ENCODE peak calls at places on chromosome 3, in ten cellular contexts. T is fibroblast of lung, D is cardiac muscle cell, N is adrenal gland, G is psoas muscle, S is Panc1, B is mucosa of descending colon, J is Caco-2, Q is uterus, M is heart left ventricle. E is an unnamed sample.

GRCh38 chr3:187079090-187080022 is 59.9 kb downstream of the RPL39L start:
- DNase-seq in B (no peak), T (no peak), D (no peak), M (no peak), N (no peak), S (no peak), G (no peak), J (no peak), Q (no peak), E (no peak)

GRCh38 chr3:144085964-144086363 is 114.3 kb downstream of the DIPK2A start:
- DNase-seq in N (no peak), Q (no peak), S (no peak), M (no peak), D (no peak), B (no peak), T (peak; percentile 4), J (no peak), G (no peak), E (no peak)

GRCh38 chr3:8458711-8459110 is 42.9 kb upstream of the LMCD1 start:
- DNase-seq in G (peak; percentile 44), N (no peak), D (no peak), J (no peak), T (peak; percentile 98), M (no peak), B (no peak), S (no peak), Q (no peak), E (no peak)

GRCh38 chr3:8627949-8628348 is 16.6 kb downstream of the SSUH2 start:
- DNase-seq in T (no peak), N (no peak), J (no peak), B (no peak), M (no peak), Q (no peak), G (no peak), S (no peak), D (no peak), E (no peak)

GRCh38 chr3:14793126-14793857 is 25.5 kb upstream of the FGD5 start:
- DNase-seq in N (peak; percentile 37), Q (no peak), T (no peak), D (no peak), J (no peak), S (no peak), G (peak; percentile 29), B (peak; percentile 14), M (peak; percentile 63), E (no peak)

GRCh38 chr3:14378415-14378814 is 24.0 kb upstream of the SLC6A6 start:
- DNase-seq in B (no peak), N (peak; percentile 42), T (no peak), M (no peak), Q (no peak), J (no peak), S (no peak), G (no peak), D (no peak), E (no peak)

GRCh38 chr3:35296533-35296932 is 342.8 kb upstream of the ARPP21 start:
- DNase-seq in D (no peak), B (no peak), M (no peak), J (no peak), G (no peak), T (peak; percentile 2), S (no peak), N (no peak), Q (no peak), E (no peak)

GRCh38 chr3:98770261-98771039 is 7.3 kb downstream of the ST3GAL6 start:
- DNase-seq in S (no peak), B (no peak), Q (no peak), T (no peak), N (peak; percentile 60), G (peak; percentile 26), J (no peak), M (peak; percentile 53), D (no peak), E (peak; percentile 32)

GRCh38 chr3:172516318-172517214 is 6.7 kb downstream of the TNFSF10 start:
- DNase-seq in T (peak; percentile 95), D (no peak), M (peak; percentile 58), Q (peak; percentile 42), N (peak; percentile 71), J (no peak), S (peak; percentile 42), G (peak; percentile 36), B (peak; percentile 64), E (peak; percentile 69)

GRCh38 chr3:101195951-101196713 is 124.2 kb downstream of the IMPG2 start:
- DNase-seq in M (no peak), J (no peak), G (no peak), Q (no peak), D (peak; percentile 57), B (no peak), T (peak; percentile 49), N (no peak), S (peak; percentile 12), E (no peak)

GRCh38 chr3:188208751-188209433 is 54.9 kb downstream of the LPP start:
- DNase-seq in Q (no peak), S (no peak), M (no peak), J (no peak), N (no peak), T (peak; percentile 87), B (no peak), G (no peak), D (no peak), E (no peak)

DNA sequence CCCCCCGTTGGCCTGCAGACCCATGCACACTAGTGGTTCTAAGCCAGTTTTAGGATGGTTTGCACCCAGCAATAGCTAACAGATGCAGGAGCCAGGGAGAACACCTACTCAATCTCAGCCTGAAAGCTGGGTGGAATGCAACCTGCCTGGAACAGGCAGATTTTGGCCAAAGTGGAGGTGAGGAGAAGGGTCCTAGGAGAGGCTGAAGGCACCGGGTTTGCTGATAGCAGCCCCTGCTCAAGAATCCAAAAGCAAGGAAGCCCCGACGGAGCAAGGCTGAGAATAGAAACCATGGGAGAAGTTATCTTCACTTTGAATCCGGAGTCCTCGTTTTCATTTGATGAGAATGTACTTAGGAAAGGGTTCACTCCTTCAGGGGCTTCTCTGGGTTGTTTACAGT is 9.9 kb downstream of the RRP9 start:
- DNase-seq in J (no peak), M (no peak), Q (no peak), T (no peak), S (no peak), D (no peak), G (no peak), B (no peak), N (no peak), E (no peak)
- H3K36me3 ChIP-seq in J (no peaks in the 10 kb centered on the region), M (no peaks in the 10 kb centered on the region), Q (no peaks in the 10 kb centered on the region), T (peaks cover 16% of the 10 kb centered on the region), S (no peaks in the 10 kb centered on the region), D (peaks cover 20% of the 10 kb centered on the region), G (peaks cover 2% of the 10 kb centered on the region), B (no peaks in the 10 kb centered on the region), N (peaks cover 41% of the 10 kb centered on the region), E (no peaks in the 10 kb centered on the region)

DNA sequence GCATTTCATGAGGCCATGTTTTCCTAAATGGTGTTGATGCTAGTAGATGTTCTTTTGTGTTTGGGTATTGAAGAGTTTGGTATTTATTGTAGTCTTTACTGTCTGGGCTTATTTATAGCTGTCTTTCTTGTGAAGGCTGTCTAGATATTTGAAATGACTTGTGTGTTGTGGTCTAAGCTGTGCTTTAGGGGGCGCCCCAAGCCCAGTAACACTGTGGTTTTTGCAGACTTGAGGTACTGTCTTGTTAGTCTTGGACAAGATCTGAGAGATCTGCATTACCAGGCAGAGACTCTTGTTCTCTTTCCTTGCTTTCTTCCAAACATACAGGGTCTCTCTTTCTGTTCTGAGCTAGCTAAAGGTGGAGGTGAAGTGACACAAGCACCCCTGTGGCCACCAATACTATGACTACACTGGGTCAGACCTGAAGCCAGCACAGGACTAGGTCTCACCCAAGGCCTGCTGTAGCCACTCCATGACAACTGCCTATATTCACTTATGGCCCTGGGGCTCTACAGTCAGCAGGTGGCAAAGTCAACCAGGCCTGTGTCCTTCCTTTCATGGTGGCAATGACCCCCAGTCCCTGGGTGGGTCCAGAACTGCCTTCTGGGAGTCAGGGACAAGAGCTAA is 152.1 kb upstream of the TBC1D5 start:
- DNase-seq in T (peak; percentile 64), M (no peak), D (peak; percentile 64), B (peak; percentile 77), J (peak; percentile 54), Q (no peak), N (no peak), G (no peak), S (peak; percentile 2), E (no peak)
- TF ChIP-seq CTCF in T (peak; percentile 44), M (peak; percentile 30), D (peak; percentile 65), B (no peak), J (peak; percentile 59), Q (no peak), N (no peak), G (no peak), S (peak; percentile 32), E (no peak)

GRCh38 chr3:49180116-49180515 is 8.7 kb downstream of the KLHDC8B start:
- DNase-seq in B (no peak), G (no peak), D (no peak), S (no peak), M (no peak), T (no peak), N (no peak), Q (no peak), J (no peak), E (no peak)
- H3K4me1 ChIP-seq in B (no peaks in the 10 kb centered on the region), G (no peaks in the 10 kb centered on the region), D (peaks cover 17% of the 10 kb centered on the region), S (no peaks in the 10 kb centered on the region), M (peaks cover 16% of the 10 kb centered on the region), T (no peaks in the 10 kb centered on the region), N (peaks cover 24% of the 10 kb centered on the region), Q (no peaks in the 10 kb centered on the region), J (no peaks in the 10 kb centered on the region), E (no peaks in the 10 kb centered on the region)

GRCh38 chr3:48597408-48597800 is 2.3 kb upstream of the COL7A1 start:
- DNase-seq in Q (no peak), G (no peak), D (no peak), T (no peak), S (no peak), J (no peak), M (no peak), B (no peak), N (no peak), E (peak; percentile 29)

GRCh38 chr3:48599509-48600285 is 4.6 kb upstream of the COL7A1 start:
- DNase-seq in D (no peak), J (no peak), M (no peak), Q (no peak), T (no peak), N (no peak), B (no peak), S (no peak), G (no peak), E (no peak)

GRCh38 chr3:48598323-48599076 is 3.4 kb upstream of the COL7A1 start:
- DNase-seq in G (peak; percentile 70), N (peak; percentile 37), S (no peak), D (peak; percentile 33), M (peak; percentile 81), B (no peak), Q (peak; percentile 87), J (peak; percentile 65), T (peak; percentile 85), E (no peak)

GRCh38 chr3:48600711-48601621 is 5.8 kb upstream of the COL7A1 start:
- DNase-seq in B (no peak), S (no peak), N (no peak), G (no peak), Q (no peak), T (no peak), M (no peak), D (no peak), J (no peak), E (no peak)

DNA sequence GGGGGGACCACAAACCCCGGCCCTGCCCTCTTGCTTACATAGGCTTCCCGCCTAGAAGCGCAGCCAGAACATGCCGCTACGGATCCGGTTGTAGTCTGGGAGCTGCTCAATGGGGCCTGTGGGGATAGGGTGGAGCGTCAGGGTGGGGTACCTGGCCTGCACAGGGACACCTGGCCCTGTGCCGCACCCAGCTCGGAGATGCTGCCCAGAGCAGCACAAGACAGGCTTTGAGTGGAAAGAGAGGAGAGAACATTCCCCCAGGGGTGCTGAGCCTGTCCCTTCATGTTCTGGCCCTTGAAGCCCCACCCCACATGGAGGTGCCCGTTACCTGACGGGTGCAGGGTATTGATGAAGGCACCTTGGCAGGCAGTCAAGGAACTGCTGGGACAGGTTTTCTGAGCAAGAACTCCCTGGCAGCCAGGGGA is 4.0 kb upstream of the COL7A1 start:
- DNase-seq in B (no peak), G (no peak), J (no peak), M (no peak), N (no peak), Q (no peak), S (no peak), T (no peak), D (no peak), E (no peak)
- H3K36me3 ChIP-seq in B (peaks cover 33% of the 10 kb centered on the region), G (peaks cover 25% of the 10 kb centered on the region), J (peaks cover 2% of the 10 kb centered on the region), M (peaks cover 20% of the 10 kb centered on the region), N (peaks cover 59% of the 10 kb centered on the region), Q (no peaks in the 10 kb centered on the region), S (peaks cover 3% of the 10 kb centered on the region), T (peaks cover 38% of the 10 kb centered on the region), D (peaks cover 41% of the 10 kb centered on the region), E (peaks cover 37% of the 10 kb centered on the region)